ENCODE peak calls at places on chromosomes 16 and 17, in seven cellular contexts. K is stimulated activated CD4-positive, alpha-beta T cell treated with anti-CD3 and anti-CD28 coated beads, Interleukin-2, amount 100 ng/mL, for 48 hours; A is effector memory CD8-positive, alpha-beta T cell; X is GM23248; N is SJSA1; G is A549; M is AG10803. I is an unnamed sample.

GRCh38 chr16:14378684-14379467 is 251.2 kb downstream of the PARN start:
- DNase-seq in K (no peak), A (no peak), X (peak; percentile 92), N (no peak), G (no peak), M (peak; percentile 77), I (no peak)

GRCh38 chr17:30819941-30820705 is 4.4 kb downstream of the CRLF3 start:
- DNase-seq in K (no peak), A (no peak), X (peak; percentile 13), N (no peak), G (no peak), M (peak; percentile 67), I (no peak)

GRCh38 chr17:37693328-37693727 is 50.1 kb upstream of the DDX52 start:
- DNase-seq in K (no peak), A (no peak), X (no peak), N (no peak), G (no peak), M (no peak), I (no peak)

GRCh38 chr16:28298511-28298878 is 6.2 kb downstream of the SBK1 start:
- DNase-seq in K (no peak), A (no peak), X (no peak), N (no peak), G (no peak), M (no peak), I (no peak)

GRCh38 chr16:27727941-27728340 is 178.0 kb downstream of the KATNIP start:
- DNase-seq in K (no peak), A (no peak), X (no peak), N (no peak), G (no peak), M (no peak), I (no peak)

GRCh38 chr17:34859652-34860051 is 101.6 kb downstream of the CCT6B start:
- DNase-seq in K (no peak), A (no peak), X (no peak), N (no peak), G (no peak), M (no peak), I (no peak)

GRCh38 chr17:57739402-57740224 is 5.5 kb downstream of the CCDC182 start:
- DNase-seq in K (no peak), A (peak; percentile 7), X (peak; percentile 34), N (no peak), G (peak; percentile 54), M (no peak), I (no peak)

GRCh38 chr17:51759260-51759659 is 399.3 kb downstream of the CA10 start:
- DNase-seq in K (no peak), A (no peak), X (no peak), N (no peak), G (no peak), M (no peak), I (no peak)

GRCh38 chr17:34246436-34246835 is 8.6 kb upstream of the CCL2 start:
- DNase-seq in K (no peak), A (no peak), X (no peak), N (no peak), G (no peak), M (no peak), I (no peak)

GRCh38 chr17:77462101-77462500 is 321.3 kb downstream of the SEC14L1 start:
- DNase-seq in K (no peak), A (no peak), X (no peak), N (no peak), G (no peak), M (no peak), I (no peak)

GRCh38 chr16:38941-39892 is 14.2 kb downstream of the POLR3K start:
- DNase-seq in K (no peak), A (peak; percentile 51), X (no peak), N (no peak), G (no peak), M (no peak), I (no peak)

GRCh38 chr16:19882186-19882585 is 2.5 kb downstream of the GPRC5B start:
- DNase-seq in K (no peak), A (no peak), X (no peak), N (no peak), G (no peak), M (no peak), I (no peak)

GRCh38 chr16:975313-975690 is 4.5 kb upstream of the LMF1 start:
- DNase-seq in K (no peak), A (no peak), X (no peak), N (no peak), G (no peak), M (no peak), I (no peak)

GRCh38 chr17:1515640-1516402 is 591 bp downstream of the INPP5K start:
- DNase-seq in K (peak; percentile 30), A (peak; percentile 55), X (peak; percentile 92), N (peak; percentile 83), G (peak; percentile 91), M (peak; percentile 89), I (no peak)

GRCh38 chr16:72467157-72467759 is 295.3 kb upstream of the PMFBP1 start:
- DNase-seq in K (no peak), A (no peak), X (peak; percentile 72), N (peak; percentile 47), G (peak; percentile 2), M (peak; percentile 61), I (no peak)

GRCh38 chr16:55944377-55944802 is 69.2 kb upstream of the CES5A start:
- DNase-seq in K (peak; percentile 54), A (peak; percentile 46), X (peak; percentile 75), N (peak; percentile 60), G (peak; percentile 36), M (peak; percentile 75), I (no peak)

GRCh38 chr17:1742371-1743093 is at the start of gene SERPINF2:
- DNase-seq in K (no peak), A (no peak), X (no peak), N (no peak), G (no peak), M (no peak), I (no peak)